ENCODE peak calls at places on chromosomes 6 and 20, in six cellular contexts. A, R, J, F, E and U are unnamed samples.

GRCh38 chr6:47160702-47161101 is 118.6 kb upstream of the ADGRF1 start:
- DNase-seq in E (no peak), A (no peak), R (no peak), J (no peak), F (no peak), U (no peak)

GRCh38 chr20:4160761-4161305 is 145.5 kb upstream of the RNF24 start:
- DNase-seq in E (no peak), J (no peak), R (no peak), A (peak; percentile 81), F (no peak), U (no peak)

GRCh38 chr20:8642247-8642646 is 426.6 kb upstream of the PLCB4 start:
- DNase-seq in R (no peak), E (no peak), F (no peak), A (no peak), J (no peak), U (no peak)

GRCh38 chr6:14681699-14682487 is 564.0 kb upstream of the JARID2 start:
- DNase-seq in F (no peak), E (no peak), A (no peak), J (no peak), R (no peak), U (no peak)

GRCh38 chr6:111731404-111732195 is 125.9 kb upstream of the TRAF3IP2 start:
- DNase-seq in R (no peak), F (peak; percentile 28), A (peak; percentile 57), J (no peak), E (no peak), U (peak; percentile 21)

GRCh38 chr6:45892196-45892595 is 123.5 kb downstream of the CLIC5 start:
- DNase-seq in R (no peak), A (no peak), F (no peak), E (no peak), J (no peak), U (no peak)

GRCh38 chr20:40844285-40844684 is 155.2 kb upstream of the MAFB start:
- DNase-seq in E (no peak), J (no peak), A (no peak), F (no peak), R (no peak), U (no peak)

GRCh38 chr6:2970034-2970685 is 1.2 kb downstream of the SERPINB6 start:
- DNase-seq in J (no peak), F (peak; percentile 44), A (peak; percentile 34), R (no peak), E (no peak), U (peak; percentile 25)

GRCh38 chr6:128335963-128336362 is 184.4 kb downstream of the PTPRK start:
- DNase-seq in R (no peak), E (no peak), J (no peak), A (peak; percentile 26), F (no peak), U (peak; percentile 36)

GRCh38 chr20:41983159-41983558 is 365.0 kb upstream of the CHD6 start:
- DNase-seq in E (no peak), F (no peak), A (no peak), R (no peak), J (no peak), U (no peak)

GRCh38 chr6:69098910-69099309 is 463.8 kb downstream of the ADGRB3 start:
- DNase-seq in F (no peak), J (no peak), R (no peak), A (no peak), E (no peak), U (no peak)

GRCh38 chr20:50338479-50339195 is 148.0 kb downstream of the CEBPB start:
- DNase-seq in A (peak; percentile 29), F (no peak), E (no peak), R (no peak), J (no peak), U (no peak)

GRCh38 chr6:129604321-129604720 is 105.7 kb downstream of the ARHGAP18 start:
- DNase-seq in E (no peak), A (no peak), J (no peak), F (no peak), R (no peak), U (no peak)

GRCh38 chr20:62984666-62985065 is 22.1 kb downstream of the BHLHE23 start:
- DNase-seq in F (no peak), J (no peak), E (no peak), A (no peak), R (no peak), U (no peak)

DNA sequence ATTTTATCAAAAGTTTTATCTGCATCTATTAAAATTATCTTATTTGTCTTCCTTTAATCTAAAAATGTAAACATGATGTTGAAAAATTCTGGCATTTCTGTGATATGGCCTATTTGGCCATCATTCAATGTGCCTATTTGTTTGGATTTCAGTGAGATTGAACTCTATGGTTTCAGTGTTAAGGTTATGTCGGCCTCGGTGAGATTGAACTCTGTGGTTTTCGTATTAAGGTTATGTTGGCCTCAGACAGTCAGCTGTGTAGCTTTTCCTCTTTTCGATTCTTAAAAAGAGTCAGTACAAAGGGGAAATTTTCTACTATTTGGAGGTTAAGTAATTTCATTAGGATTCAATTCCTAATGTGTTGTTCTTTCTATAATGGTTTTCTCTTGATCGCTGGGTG is 320.6 kb downstream of the PACRG start:
- DNase-seq in F (no peak), A (peak; percentile 26), J (no peak), R (no peak), E (no peak), U (no peak)
- TF ChIP-seq CTCF in F (no peak), A (no peak), J (no peak), R (no peak), E (no peak), U (no peak)

DNA sequence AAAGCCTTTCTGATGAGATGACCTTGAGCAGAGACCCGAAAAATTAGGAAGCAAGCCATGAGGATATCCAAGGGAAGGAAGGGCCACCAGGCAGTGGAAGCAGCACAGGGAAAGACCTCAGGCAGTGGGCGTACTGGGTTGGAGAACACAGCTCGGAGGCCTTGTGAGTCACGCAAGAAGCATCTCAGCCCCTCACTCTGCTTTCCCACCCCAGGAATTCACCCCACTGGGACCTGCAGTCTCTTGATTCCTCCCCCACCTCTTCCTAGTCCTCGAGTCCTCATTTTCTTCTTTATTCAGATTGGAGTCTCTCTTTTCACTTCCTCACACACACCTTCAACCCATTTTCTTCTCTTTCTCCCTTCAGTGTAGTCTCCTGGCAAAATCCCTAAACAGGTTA is 27.0 kb downstream of the RPRD1B start:
- DNase-seq in E (no peak), R (no peak), A (peak; percentile 85), J (no peak), F (no peak), U (peak; percentile 22)
- H3K4me3 ChIP-seq in E (no peak overlapping the region), R (no peak overlapping the region), A (no peak overlapping the region), J (no peak overlapping the region), F (no peak overlapping the region), U (no peak overlapping the region)

GRCh38 chr6:163404825-163405265 is 9.7 kb upstream of the QKI start:
- DNase-seq in E (no peak), J (no peak), A (peak; percentile 74), F (peak; percentile 61), R (peak; percentile 73), U (peak; percentile 86)

GRCh38 chr6:163408352-163408991 is 6.0 kb upstream of the QKI start:
- DNase-seq in J (no peak), F (no peak), E (peak; percentile 39), A (no peak), R (no peak), U (no peak)

GRCh38 chr6:163406320-163406719 is 8.2 kb upstream of the QKI start:
- DNase-seq in E (no peak), J (no peak), F (no peak), A (peak; percentile 40), R (no peak), U (no peak)

GRCh38 chr6:163406830-163407229 is 7.7 kb upstream of the QKI start:
- DNase-seq in E (no peak), A (no peak), R (no peak), F (no peak), J (no peak), U (no peak)

DNA sequence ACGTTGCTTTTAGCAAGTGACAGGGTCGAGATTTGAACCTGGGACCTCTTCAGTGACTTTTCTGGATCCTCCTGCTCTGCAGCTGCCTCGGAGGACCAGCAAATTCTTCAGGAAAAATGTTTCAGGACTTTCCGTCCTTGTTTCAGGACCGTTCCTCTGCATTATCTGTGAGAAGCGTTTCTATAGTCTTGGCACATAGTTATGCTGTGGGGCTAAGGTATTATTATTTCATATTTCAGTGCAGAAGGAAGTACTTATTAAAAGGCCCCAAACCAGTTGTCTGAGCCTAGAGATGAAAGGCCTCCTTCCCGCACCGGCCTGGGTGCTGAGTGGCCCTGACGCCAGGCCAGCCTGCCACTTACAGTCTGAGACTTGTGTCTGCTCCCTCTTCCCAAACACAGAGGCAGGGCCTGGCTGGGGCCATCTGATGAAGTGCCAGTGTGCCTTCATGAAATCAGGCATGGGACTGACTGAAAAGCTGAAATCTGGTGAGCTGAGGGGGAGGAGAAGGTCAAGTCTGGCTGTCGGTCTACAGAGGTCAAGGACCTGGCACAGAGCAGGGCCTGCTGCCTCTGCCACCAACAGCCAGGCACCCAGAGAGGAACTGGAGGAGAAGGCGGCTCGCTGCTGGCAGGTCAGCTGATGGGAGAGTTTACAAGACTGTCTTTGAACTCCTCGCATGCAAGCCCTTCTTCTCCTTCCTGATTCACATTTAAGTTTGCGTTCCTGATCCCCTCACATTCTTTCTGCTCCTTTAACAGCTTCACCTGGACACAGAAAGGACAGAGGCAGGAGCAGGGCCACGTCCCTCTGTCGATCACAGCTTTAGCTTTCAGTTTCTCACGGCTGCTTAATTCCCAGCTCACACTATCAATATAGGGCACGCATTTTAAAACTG is 8.9 kb upstream of the QKI start:
- DNase-seq in F (peak; percentile 58), J (peak; percentile 69), E (no peak), R (peak; percentile 85), A (peak; percentile 40), U (peak; percentile 39)
- TF ChIP-seq CTCF in F (no peak), J (no peak), E (no peak), R (no peak), A (no peak), U (no peak)

GRCh38 chr6:108541843-108542795 is 18.6 kb upstream of the FOXO3 start:
- DNase-seq in F (peak; percentile 83), E (peak; percentile 40), R (peak; percentile 75), J (peak; percentile 39), A (peak; percentile 93), U (peak; percentile 89)
- H3K4me3 ChIP-seq in F (no peak overlapping the region), E (peak overlapping the region; percentile 16), R (no peak overlapping the region), J (no peak overlapping the region), A (no peak overlapping the region), U (no peak overlapping the region)

DNA sequence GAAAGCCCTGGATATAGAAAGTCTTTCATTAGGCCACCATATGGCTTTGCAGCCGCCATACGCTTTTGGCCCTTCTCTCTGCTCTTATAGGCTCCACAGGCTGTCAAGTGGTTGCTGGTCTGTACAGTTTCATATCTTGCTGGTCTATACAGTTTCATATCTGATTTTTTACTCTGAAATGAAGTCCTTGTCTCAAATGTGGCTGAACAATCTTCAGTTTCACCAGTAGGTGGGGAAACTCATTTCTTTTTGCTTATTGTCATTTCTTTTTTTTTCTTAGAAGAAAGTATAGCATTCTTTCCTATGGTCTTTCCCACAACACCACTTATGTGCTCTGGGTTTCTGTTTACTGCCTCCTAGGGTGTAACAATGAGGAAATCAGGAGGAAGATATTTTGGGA is 771.4 kb upstream of the MMS22L start:
- DNase-seq in F (no peak), E (no peak), R (no peak), A (peak; percentile 8), J (no peak), U (peak; percentile 2)
- TF ChIP-seq CTCF in F (no peak), E (no peak), R (no peak), A (peak; percentile 19), J (no peak), U (no peak)

DNA sequence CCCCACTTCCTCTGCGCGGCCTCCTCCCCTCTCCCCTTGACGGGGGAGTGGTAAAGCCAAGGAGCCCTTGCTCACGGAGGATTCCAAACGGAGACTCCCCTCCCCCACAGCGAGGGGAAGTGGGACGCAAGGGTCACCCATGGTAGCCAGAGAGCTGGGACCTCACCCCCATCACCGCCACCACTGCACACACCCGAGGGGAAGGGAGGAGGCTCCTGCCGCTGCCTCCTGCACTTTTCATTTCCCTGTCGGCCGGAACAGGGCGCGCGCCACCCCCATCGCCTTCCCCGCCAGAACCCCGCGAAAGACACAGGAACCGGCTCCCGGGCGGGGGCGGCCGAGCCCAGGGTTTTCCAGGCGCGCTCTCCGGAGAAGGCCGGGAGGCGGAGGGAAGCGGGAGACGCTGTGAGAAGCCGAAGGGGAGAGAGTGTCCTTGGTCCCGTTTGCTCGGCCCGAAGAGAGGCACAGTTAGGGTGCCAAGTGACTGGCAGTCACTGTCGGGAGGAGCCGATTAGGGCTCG is 789 bp downstream of the CCND3 start:
- DNase-seq in R (peak; percentile 71), F (peak; percentile 30), A (no peak), J (peak; percentile 69), E (no peak), U (peak; percentile 45)
- H3K4me3 ChIP-seq in R (peak overlapping the region; percentile 78), F (peak overlapping the region; percentile 76), A (peak overlapping the region; percentile 84), J (peak overlapping the region; percentile 98), E (peak overlapping the region; percentile 87), U (peak overlapping the region; percentile 98)